ENCODE peak calls at places on chromosomes 11 and 22, in four cellular contexts. One of them, this sample, is unnamed.

GRCh38 chr11:13053255-13053917 is 44.3 kb downstream of the RASSF10 start:
- DNase-seq in body of pancreas: no peak
- DNase-seq in natural killer cell: no peak
- DNase-seq in A549: peak; percentile 22
- DNase-seq in this sample: no peak

GRCh38 chr11:48043111-48043997 is 63.0 kb downstream of the PTPRJ start:
- DNase-seq in body of pancreas: no peak
- DNase-seq in natural killer cell: no peak
- DNase-seq in A549: no peak
- DNase-seq in this sample: no peak

GRCh38 chr11:6002202-6002699 is 4.5 kb downstream of the OR56A4 start:
- DNase-seq in body of pancreas: no peak
- DNase-seq in natural killer cell: no peak
- DNase-seq in A549: no peak
- DNase-seq in this sample: no peak

GRCh38 chr11:132058211-132058772 is 687.9 kb downstream of the NTM start:
- DNase-seq in body of pancreas: no peak
- DNase-seq in natural killer cell: no peak
- DNase-seq in A549: no peak
- DNase-seq in this sample: no peak

GRCh38 chr22:31192513-31192912 is 19.6 kb upstream of the LIMK2 start:
- DNase-seq in body of pancreas: no peak
- DNase-seq in natural killer cell: no peak
- DNase-seq in A549: no peak
- DNase-seq in this sample: no peak

GRCh38 chr11:112588252-112588668 is 327.6 kb upstream of the PLET1 start:
- DNase-seq in body of pancreas: peak; percentile 63
- DNase-seq in natural killer cell: no peak
- DNase-seq in A549: peak; percentile 44
- DNase-seq in this sample: no peak

GRCh38 chr22:33524511-33525270 is 395.6 kb downstream of the LARGE1 start:
- DNase-seq in body of pancreas: peak; percentile 28
- DNase-seq in natural killer cell: no peak
- DNase-seq in A549: no peak
- DNase-seq in this sample: no peak

GRCh38 chr11:45092901-45093760 is 53.3 kb upstream of the PRDM11 start:
- DNase-seq in body of pancreas: no peak
- DNase-seq in natural killer cell: peak; percentile 67
- DNase-seq in A549: no peak
- DNase-seq in this sample: no peak

GRCh38 chr11:250740-251299 is 14.0 kb downstream of the PSMD13 start:
- DNase-seq in body of pancreas: peak; percentile 53
- DNase-seq in natural killer cell: peak; percentile 73
- DNase-seq in A549: peak; percentile 30
- DNase-seq in this sample: peak; percentile 35

GRCh38 chr22:32920032-32920628 is 118.6 kb downstream of the TIMP3 start:
- DNase-seq in body of pancreas: peak; percentile 29
- DNase-seq in natural killer cell: no peak
- DNase-seq in A549: no peak
- DNase-seq in this sample: no peak

GRCh38 chr22:38870312-38870741 is 1.7 kb downstream of the CBX6 start:
- DNase-seq in body of pancreas: peak; percentile 91
- DNase-seq in natural killer cell: peak; percentile 77
- DNase-seq in A549: peak; percentile 70
- DNase-seq in this sample: peak; percentile 99

GRCh38 chr22:39259698-39260097 is 14.9 kb upstream of the PDGFB start:
- DNase-seq in body of pancreas: peak; percentile 72
- DNase-seq in natural killer cell: no peak
- DNase-seq in A549: no peak
- DNase-seq in this sample: no peak

DNA sequence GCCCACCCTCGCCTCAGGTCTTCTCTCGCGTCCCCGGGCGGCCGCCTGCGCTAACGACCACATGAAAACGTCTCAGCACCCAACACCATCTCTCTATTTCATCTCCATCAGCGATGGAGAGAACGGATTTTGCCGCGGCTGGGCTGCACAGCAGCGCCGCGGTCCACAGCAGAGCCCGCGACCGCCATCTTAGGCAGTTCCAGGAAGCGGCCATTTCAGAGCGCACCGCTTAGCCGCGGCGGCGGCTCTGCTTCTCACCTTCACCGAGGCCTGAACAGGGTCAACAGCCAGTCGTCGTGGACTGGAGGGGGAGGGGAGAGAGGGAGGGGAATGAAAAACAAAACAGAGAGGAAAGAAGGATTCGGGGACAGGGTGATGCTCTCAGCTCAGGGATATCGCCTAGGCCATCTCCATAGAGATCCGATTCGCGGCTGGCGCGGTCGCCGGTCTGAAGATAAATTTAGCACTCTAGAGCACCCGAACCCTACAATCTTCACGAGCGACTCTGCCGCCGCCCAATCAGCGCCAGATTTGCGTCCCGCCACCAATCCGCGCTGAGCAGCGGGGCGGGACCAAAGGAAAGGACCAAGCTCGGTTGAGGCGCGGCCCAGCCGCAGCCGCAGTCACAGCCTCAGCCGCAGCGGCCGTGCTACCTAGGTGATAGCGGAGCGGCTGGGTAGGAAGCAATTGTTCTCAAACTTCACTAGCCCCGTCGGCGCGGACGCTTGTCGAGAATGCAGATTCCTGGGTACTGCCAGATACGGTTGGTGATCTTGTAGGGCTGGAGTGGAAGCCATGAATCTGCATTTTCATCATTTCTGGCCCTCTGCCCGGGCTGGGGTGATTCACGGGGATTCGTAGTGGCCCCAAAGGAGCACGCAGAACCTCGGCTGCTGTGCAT is at the start of gene ZBED5:
- DNase-seq in body of pancreas: peak; percentile 95
- DNase-seq in natural killer cell: peak; percentile 97
- DNase-seq in A549: peak; percentile 87
- DNase-seq in this sample: peak; percentile 91
- TF ChIP-seq CTCF in body of pancreas: peak; percentile 20
- TF ChIP-seq CTCF in natural killer cell: no peak
- TF ChIP-seq CTCF in A549: no peak
- TF ChIP-seq CTCF in this sample: no peak

GRCh38 chr11:46987183-46987582 is 50.6 kb downstream of the CSTPP1 start:
- DNase-seq in body of pancreas: no peak
- DNase-seq in natural killer cell: no peak
- DNase-seq in A549: no peak
- DNase-seq in this sample: no peak
- TF ChIP-seq CTCF in body of pancreas: peak; percentile 2
- TF ChIP-seq CTCF in natural killer cell: no peak
- TF ChIP-seq CTCF in A549: no peak
- TF ChIP-seq CTCF in this sample: no peak

GRCh38 chr22:19965771-19966709 is 24.4 kb upstream of the TXNRD2 start:
- DNase-seq in body of pancreas: no peak
- DNase-seq in natural killer cell: peak; percentile 39
- DNase-seq in A549: no peak
- DNase-seq in this sample: no peak
- TF ChIP-seq CTCF in body of pancreas: peak; percentile 6
- TF ChIP-seq CTCF in natural killer cell: peak; percentile 32
- TF ChIP-seq CTCF in A549: no peak
- TF ChIP-seq CTCF in this sample: no peak

GRCh38 chr11:82049199-82049598 is 684.5 kb downstream of the FAM181B start:
- DNase-seq in body of pancreas: no peak
- DNase-seq in natural killer cell: no peak
- DNase-seq in A549: no peak
- DNase-seq in this sample: no peak
- TF ChIP-seq CTCF in body of pancreas: no peak
- TF ChIP-seq CTCF in natural killer cell: no peak
- TF ChIP-seq CTCF in A549: no peak
- TF ChIP-seq CTCF in this sample: no peak

DNA sequence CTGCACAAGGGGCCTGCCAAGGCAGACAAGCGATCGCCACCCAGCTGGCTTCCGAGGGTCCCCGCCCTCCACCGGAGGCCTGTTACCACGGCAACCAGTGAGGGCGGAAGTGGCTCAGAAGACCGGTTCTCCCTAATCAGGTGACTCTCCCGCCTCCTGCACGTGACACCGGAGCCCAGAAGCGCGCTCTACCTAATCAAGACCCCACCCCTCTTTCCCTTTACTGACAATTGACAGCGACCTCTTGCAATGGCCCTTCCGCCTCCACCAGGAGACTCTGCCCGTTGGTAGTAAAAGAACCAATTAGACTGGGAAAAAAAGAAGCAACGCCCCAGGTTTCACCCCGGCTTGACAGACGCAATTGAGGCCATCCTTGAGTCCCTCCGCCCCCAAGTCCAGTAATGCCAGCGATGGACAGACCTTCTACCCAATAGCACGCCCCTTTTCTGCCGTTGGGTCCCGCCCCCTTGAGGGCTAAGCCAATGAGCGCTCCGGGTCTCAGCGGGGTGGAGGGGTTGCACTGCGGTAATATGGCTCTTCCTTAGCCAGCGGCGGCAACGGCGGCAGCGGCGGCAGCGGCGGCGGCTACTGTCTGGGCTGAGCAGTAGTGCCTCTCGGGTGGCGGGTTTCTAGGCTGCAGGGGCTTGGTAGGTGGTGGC is at the start of gene UVRAG:
- DNase-seq in body of pancreas: peak; percentile 99
- DNase-seq in natural killer cell: peak; percentile 98
- DNase-seq in A549: peak; percentile 99
- DNase-seq in this sample: peak; percentile 97
- TF ChIP-seq CTCF in body of pancreas: peak; percentile 56
- TF ChIP-seq CTCF in natural killer cell: no peak
- TF ChIP-seq CTCF in A549: no peak
- TF ChIP-seq CTCF in this sample: no peak